ENCODE peak calls at places on chromosome 17, in seven cellular contexts. U is IMR-90, Y is endothelial cell of umbilical vein, S is H1, T is K562, J is HepG2, A is GM12878. B is an unnamed sample. For H3K4me1, the result is how much of the 10 kb centered on the place peaks cover.

GRCh38 chr17:71446635-71447034 is 674.2 kb upstream of the SOX9 start:
- DNase-seq in A (no peak), S (no peak), Y (no peak), U (peak), J (no peak), T (no peak), B (no peak)

GRCh38 chr17:61389670-61390478 is 9.8 kb upstream of the TBX2 start:
- DNase-seq in U (peak), Y (peak), T (peak), S (peak), A (no peak), J (no peak), B (no peak)

GRCh38 chr17:45355087-45355486 is 38.3 kb upstream of the MAP3K14 start:
- DNase-seq in A (no peak), T (no peak), U (no peak), J (no peak), S (no peak), Y (no peak), B (no peak)

GRCh38 chr17:74832421-74832820 is 27.3 kb downstream of the GRIN2C start:
- DNase-seq in S (no peak), T (no peak), U (no peak), Y (no peak), J (no peak), A (no peak), B (no peak)

GRCh38 chr17:4785311-4786110 is 653 bp downstream of the VMO1 start:
- DNase-seq in J (no peak), T (no peak), Y (no peak), S (no peak), U (no peak), A (no peak), B (no peak)

GRCh38 chr17:45316271-45317112 is at the start of gene MAP3K14:
- DNase-seq in U (peak), J (peak), A (no peak), S (peak), T (no peak), Y (peak), B (no peak)

GRCh38 chr17:8991514-8992285 is 26.2 kb upstream of the PIK3R5 start:
- DNase-seq in T (peak), U (peak), S (peak), J (peak), Y (peak), A (no peak), B (peak)

GRCh38 chr17:65328567-65328966 is 191.4 kb downstream of the RGS9 start:
- DNase-seq in U (no peak), A (no peak), S (no peak), J (no peak), T (no peak), Y (no peak), B (no peak)

GRCh38 chr17:43570518-43570928 is 24.4 kb upstream of the ETV4 start:
- DNase-seq in U (peak), S (no peak), A (no peak), Y (no peak), J (no peak), T (no peak), B (no peak)

GRCh38 chr17:40500709-40501108 is 714 bp downstream of the TNS4 start:
- DNase-seq in U (no peak), A (no peak), T (no peak), Y (no peak), J (no peak), S (no peak), B (no peak)

GRCh38 chr17:76092526-76093413 is 10.8 kb downstream of the EXOC7 start:
- DNase-seq in Y (no peak), J (no peak), A (no peak), T (no peak), U (no peak), S (no peak), B (no peak)
- H3K9ac ChIP-seq in Y (no peak), J (no peak), A (no peak), T (no peak), U (no peak), S (no peak), B (no peak)

DNA sequence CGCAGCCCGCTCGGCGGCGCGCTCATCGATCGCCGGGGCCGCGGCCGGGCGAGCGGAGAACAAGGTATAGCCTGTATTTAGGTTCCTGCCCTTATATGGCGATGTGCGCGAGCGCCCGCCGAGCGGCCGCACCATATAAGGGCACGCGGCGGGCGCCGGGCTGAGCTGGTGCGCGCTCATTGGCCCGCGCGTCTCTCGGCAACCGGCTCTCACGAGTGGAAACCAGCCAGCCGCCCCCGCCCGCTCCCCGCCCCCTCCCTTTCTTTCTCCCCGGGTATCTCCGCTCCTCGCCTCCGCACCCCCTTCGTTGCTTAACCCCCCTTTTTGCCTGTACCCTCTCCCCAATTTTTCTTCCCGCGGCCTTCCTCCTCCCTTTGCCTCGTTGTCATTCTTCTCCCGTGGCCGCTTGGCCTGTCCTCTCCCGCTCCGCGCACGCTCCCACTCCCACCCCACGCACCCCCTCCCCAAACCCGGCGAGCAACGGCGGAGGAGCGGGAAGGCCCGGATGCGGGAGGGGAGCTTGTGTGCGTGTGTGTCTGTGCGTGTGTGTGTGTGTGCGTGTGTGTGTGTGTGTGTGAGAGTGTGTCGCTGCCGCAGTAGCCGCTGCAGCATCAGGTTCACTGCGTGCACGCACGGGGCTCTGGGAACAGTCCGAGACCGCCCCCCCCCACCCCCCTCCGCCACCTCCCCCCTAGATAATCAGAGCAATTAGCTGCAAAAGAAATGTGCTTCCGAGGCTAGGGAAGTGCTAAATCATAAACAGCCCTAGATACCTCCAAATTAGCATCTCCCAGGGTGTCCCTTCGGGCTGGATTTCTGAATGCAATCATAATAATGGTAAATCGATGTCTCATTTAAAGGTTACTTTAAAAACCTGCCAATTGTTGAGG is 13.5 kb upstream of the CBX8 start:
- DNase-seq in S (peak), T (peak), U (peak), A (no peak), J (peak), Y (peak), B (peak)
- H3K4me1 ChIP-seq in S (under half), T (under half), U (under half), A (under half), J (under half), Y (under half), B (under half)

GRCh38 chr17:82491196-82491530 is 28.4 kb upstream of the FOXK2 start:
- DNase-seq in Y (no peak), S (no peak), J (no peak), T (no peak), A (no peak), U (no peak), B (no peak)
- TF ChIP-seq POLR2A in Y (no peak), S (no peak), J (no peak), T (no peak), A (no peak), U (no peak), B (no peak)

GRCh38 chr17:67353929-67354557 is 12.3 kb downstream of the PSMD12 start:
- DNase-seq in A (no peak), Y (no peak), J (no peak), T (no peak), U (no peak), S (no peak), B (no peak)

GRCh38 chr17:67360880-67361279 is 5.5 kb downstream of the PSMD12 start:
- DNase-seq in J (no peak), S (no peak), A (no peak), T (no peak), U (no peak), Y (no peak), B (no peak)

GRCh38 chr17:67362173-67362572 is 4.2 kb downstream of the PSMD12 start:
- DNase-seq in Y (no peak), S (no peak), J (no peak), A (no peak), U (no peak), T (no peak), B (no peak)

GRCh38 chr17:67359960-67360817 is 6.2 kb downstream of the PSMD12 start:
- DNase-seq in T (peak), Y (peak), S (no peak), U (peak), J (no peak), A (no peak), B (peak)

GRCh38 chr17:67358612-67359011 is 7.8 kb downstream of the PSMD12 start:
- DNase-seq in Y (no peak), T (no peak), J (no peak), A (no peak), U (peak), S (no peak), B (no peak)
- H3K9ac ChIP-seq in Y (no peak), T (no peak), J (no peak), A (no peak), U (no peak), S (no peak), B (no peak)